ENCODE peak calls at places on chromosomes 11 and 22, in ten cellular contexts. Q, F, I, G, O, H, N, S, Z and Y are unnamed samples.

GRCh38 chr11:97687106-97687505 is 1297.3 kb downstream of the JRKL start:
- DNase-seq in N (no peak), H (no peak), I (peak; percentile 10), F (no peak), S (no peak), O (no peak), Z (no peak), G (no peak), Q (no peak), Y (no peak)

GRCh38 chr11:58395581-58395980 is 11.1 kb downstream of the OR5B3 start:
- DNase-seq in S (no peak), Q (no peak), G (no peak), I (no peak), N (no peak), H (no peak), F (no peak), Z (no peak), O (no peak), Y (no peak)

GRCh38 chr11:109247071-109247470 is 174.9 kb upstream of the C11orf87 start:
- DNase-seq in G (no peak), F (no peak), O (no peak), I (no peak), Q (no peak), Z (no peak), N (no peak), S (no peak), H (no peak), Y (peak; percentile 16)

GRCh38 chr11:128172046-128172878 is 415.1 kb downstream of the ETS1 start:
- DNase-seq in S (peak; percentile 86), I (peak; percentile 83), F (no peak), H (peak; percentile 77), G (peak; percentile 80), N (peak; percentile 74), O (peak; percentile 78), Z (peak; percentile 77), Q (peak; percentile 84), Y (peak; percentile 87)

GRCh38 chr11:122984186-122985011 is 2.8 kb upstream of the BSX start:
- DNase-seq in N (no peak), Z (peak; percentile 7), I (peak; percentile 35), S (no peak), G (no peak), O (no peak), F (no peak), Q (peak; percentile 56), H (no peak), Y (no peak)

GRCh38 chr11:65539401-65540289 is 14.8 kb downstream of the SCYL1 start:
- DNase-seq in Z (peak; percentile 24), N (peak; percentile 62), I (no peak), Q (peak; percentile 78), F (no peak), O (no peak), G (peak; percentile 83), S (no peak), H (peak; percentile 78), Y (no peak)

GRCh38 chr22:42757475-42757874 is 36.8 kb upstream of the A4GALT start:
- DNase-seq in S (no peak), I (no peak), Q (peak; percentile 46), F (no peak), O (no peak), Z (no peak), N (no peak), G (no peak), H (no peak), Y (peak; percentile 12)

GRCh38 chr22:36569999-36570398 is 41.0 kb upstream of the EIF3D start:
- DNase-seq in G (no peak), S (no peak), F (no peak), O (no peak), Z (peak; percentile 49), Q (peak; percentile 74), H (no peak), I (peak; percentile 50), N (peak; percentile 33), Y (no peak)

GRCh38 chr11:3962406-3962840 is 107.0 kb downstream of the STIM1 start:
- DNase-seq in G (no peak), O (no peak), H (no peak), N (no peak), Q (no peak), Z (no peak), S (no peak), I (no peak), F (no peak), Y (peak; percentile 56)

GRCh38 chr11:18721576-18722292 is 4.3 kb downstream of the IGSF22 start:
- DNase-seq in I (peak; percentile 58), S (peak; percentile 65), F (peak; percentile 87), O (no peak), H (no peak), N (peak; percentile 45), Z (peak; percentile 76), Q (peak; percentile 70), G (no peak), Y (peak; percentile 31)

GRCh38 chr11:12015486-12015885 is 7.1 kb upstream of the DKK3 start:
- DNase-seq in N (no peak), F (no peak), Z (no peak), O (no peak), Q (no peak), I (no peak), G (no peak), S (no peak), H (no peak), Y (no peak)

GRCh38 chr11:72069200-72069599 is 11.1 kb downstream of the NUMA1 start:
- DNase-seq in S (no peak), I (no peak), F (no peak), N (no peak), Z (no peak), O (no peak), H (no peak), Q (no peak), G (no peak), Y (no peak)

GRCh38 chr11:44305149-44305642 is 4.7 kb downstream of the ALX4 start:
- DNase-seq in F (no peak), Q (no peak), N (no peak), G (no peak), O (no peak), H (no peak), S (no peak), Z (no peak), I (no peak), Y (no peak)

GRCh38 chr11:125226701-125227100 is 62.1 kb downstream of the PKNOX2 start:
- DNase-seq in Z (no peak), Q (no peak), O (no peak), N (no peak), F (no peak), S (no peak), G (no peak), I (no peak), H (no peak), Y (no peak)

GRCh38 chr11:101553891-101554292 is 29.9 kb downstream of the TRPC6 start:
- DNase-seq in G (no peak), H (no peak), F (no peak), O (no peak), Z (no peak), S (no peak), I (no peak), Q (no peak), N (no peak), Y (no peak)

GRCh38 chr11:79262221-79262620 is 178.6 kb downstream of the TENM4 start:
- DNase-seq in O (no peak), G (no peak), Z (no peak), I (no peak), S (no peak), F (no peak), N (no peak), Q (no peak), H (no peak), Y (no peak)

GRCh38 chr11:79255965-79256364 is 184.9 kb downstream of the TENM4 start:
- DNase-seq in S (no peak), G (no peak), I (no peak), H (no peak), Q (no peak), F (no peak), O (no peak), Z (no peak), N (no peak), Y (no peak)

GRCh38 chr11:79258606-79259005 is 182.2 kb downstream of the TENM4 start:
- DNase-seq in O (no peak), G (no peak), I (no peak), Q (no peak), Z (no peak), S (no peak), N (no peak), H (no peak), F (no peak), Y (no peak)

GRCh38 chr11:79263001-79263400 is 177.8 kb downstream of the TENM4 start:
- DNase-seq in F (no peak), O (no peak), S (peak; percentile 70), Z (no peak), N (no peak), H (no peak), G (no peak), Q (no peak), I (no peak), Y (peak; percentile 17)

GRCh38 chr11:79259800-79260199 is 181.0 kb downstream of the TENM4 start:
- DNase-seq in N (no peak), G (no peak), Q (no peak), O (no peak), H (no peak), I (no peak), S (no peak), Z (no peak), F (no peak), Y (no peak)
- TF ChIP-seq CTCF in N (no peak), G (no peak), Q (no peak), O (no peak), H (no peak), I (no peak), S (no peak), Z (no peak), F (peak; percentile 55), Y (peak; percentile 2)

GRCh38 chr22:20551805-20552449 is 44.5 kb downstream of the MED15 start:
- DNase-seq in O (peak; percentile 73), N (no peak), Z (no peak), S (peak; percentile 33), Q (no peak), G (no peak), H (peak; percentile 85), I (no peak), F (peak; percentile 55), Y (no peak)
- TF ChIP-seq CTCF in O (no peak), N (peak; percentile 29), Z (no peak), S (no peak), Q (no peak), G (no peak), H (peak; percentile 30), I (no peak), F (peak; percentile 64), Y (peak; percentile 46)

GRCh38 chr22:40418366-40419201 is 48.2 kb downstream of the SGSM3 start:
- DNase-seq in Q (no peak), G (peak; percentile 48), N (no peak), F (no peak), H (no peak), I (no peak), O (peak; percentile 72), S (no peak), Z (no peak), Y (no peak)
- TF ChIP-seq CTCF in Q (no peak), G (no peak), N (no peak), F (no peak), H (no peak), I (no peak), O (no peak), S (no peak), Z (no peak), Y (no peak)

DNA sequence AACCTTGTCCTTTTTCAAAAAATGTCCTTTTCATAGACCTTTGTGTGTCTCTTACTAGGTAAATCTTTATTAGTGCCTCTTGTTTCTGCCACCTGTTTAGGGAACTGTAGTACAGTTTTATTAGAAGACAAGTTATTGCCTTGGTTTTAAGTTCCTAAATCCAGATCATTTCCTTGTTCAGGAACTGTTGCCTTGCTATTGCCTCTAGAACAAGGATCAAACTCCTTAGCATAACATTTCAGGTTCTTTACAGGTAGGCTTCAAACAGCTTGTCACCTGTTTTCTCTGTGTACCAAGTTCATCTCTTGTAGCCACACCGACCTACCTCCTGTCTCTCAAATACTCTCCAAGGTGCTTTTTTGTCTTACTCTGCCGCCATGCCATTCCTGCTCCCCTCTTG is 75.2 kb downstream of the MTMR3 start:
- DNase-seq in F (no peak), Q (no peak), G (no peak), O (no peak), Z (no peak), I (no peak), S (no peak), N (no peak), H (no peak), Y (no peak)
- TF ChIP-seq CTCF in F (no peak), Q (no peak), G (no peak), O (no peak), Z (no peak), I (no peak), S (no peak), N (no peak), H (no peak), Y (no peak)